ENCODE peak calls at places on chromosome 3, in seven cellular contexts. O is neural progenitor cell, I is HepG2, T is endothelial cell of umbilical vein, Z is astrocyte, B is HCT116, H is H1. V is an unnamed sample.

GRCh38 chr3:98073486-98073885 is 13.5 kb upstream of the OR5AC2 start:
- DNase-seq in B (no peak), T (no peak), Z (no peak), H (no peak), O (no peak), I (no peak), V (no peak)

GRCh38 chr3:78846688-78847087 is 921.1 kb downstream of the ROBO1 start:
- DNase-seq in H (no peak), T (peak; percentile 61), Z (peak; percentile 92), I (no peak), O (no peak), B (no peak), V (no peak)

GRCh38 chr3:90015688-90016356 is 908.4 kb downstream of the EPHA3 start:
- DNase-seq in T (no peak), Z (peak; percentile 49), O (peak; percentile 26), B (no peak), H (no peak), I (no peak), V (no peak)

GRCh38 chr3:22371036-22371435 is 620.0 kb upstream of the ZNF385D start:
- DNase-seq in O (no peak), B (no peak), I (no peak), H (no peak), Z (no peak), T (no peak), V (no peak)

GRCh38 chr3:34387831-34388564 is 589.6 kb downstream of the PDCD6IP start:
- DNase-seq in Z (no peak), B (no peak), H (no peak), I (no peak), T (no peak), O (no peak), V (no peak)

GRCh38 chr3:95438274-95438673 is 1375.4 kb downstream of the NSUN3 start:
- DNase-seq in B (no peak), O (peak; percentile 6), Z (no peak), I (no peak), H (no peak), T (no peak), V (no peak)

GRCh38 chr3:149269687-149270086 is 48.1 kb upstream of the CP start:
- DNase-seq in H (no peak), T (no peak), Z (no peak), O (no peak), B (no peak), I (no peak), V (no peak)

GRCh38 chr3:13282986-13283876 is 136.9 kb downstream of the NUP210 start:
- DNase-seq in H (peak; percentile 74), T (no peak), O (peak; percentile 70), I (no peak), B (peak; percentile 18), Z (no peak), V (peak; percentile 64)

GRCh38 chr3:10196389-10197052 is 31.8 kb downstream of the IRAK2 start:
- DNase-seq in O (no peak), I (no peak), T (no peak), B (no peak), Z (peak; percentile 82), H (no peak), V (peak; percentile 18)

GRCh38 chr3:127535106-127535785 is 55.3 kb downstream of the TPRA1 start:
- DNase-seq in I (no peak), B (no peak), H (no peak), O (peak; percentile 31), T (no peak), Z (no peak), V (no peak)

GRCh38 chr3:9916734-9917680 is at the start of gene IL17RC:
- DNase-seq in Z (peak; percentile 75), I (peak; percentile 83), B (peak; percentile 72), O (peak; percentile 74), T (peak; percentile 77), H (peak; percentile 81), V (peak; percentile 24)

GRCh38 chr3:15861163-15861562 is 63.4 kb upstream of the ANKRD28 start:
- DNase-seq in Z (no peak), I (no peak), T (no peak), B (no peak), H (no peak), O (no peak), V (no peak)

GRCh38 chr3:107643038-107643883 is 120.5 kb downstream of the BBX start:
- DNase-seq in B (no peak), I (no peak), H (peak; percentile 58), T (no peak), O (peak; percentile 58), Z (no peak), V (peak; percentile 46)

GRCh38 chr3:167783781-167784180 is 48.3 kb downstream of the SERPINI1 start:
- DNase-seq in I (no peak), H (no peak), B (no peak), Z (peak; percentile 2), O (no peak), T (no peak), V (no peak)

GRCh38 chr3:197495999-197496745 is 59.6 kb downstream of the BDH1 start:
- DNase-seq in I (no peak), O (no peak), T (no peak), B (no peak), Z (no peak), H (no peak), V (no peak)

GRCh38 chr3:157447026-157447694 is 10.5 kb downstream of the PTX3 start:
- DNase-seq in B (peak; percentile 4), I (no peak), T (peak; percentile 67), Z (peak; percentile 39), H (no peak), O (peak; percentile 17), V (peak; percentile 71)

GRCh38 chr3:180802837-180803236 is 109.6 kb upstream of the FXR1 start:
- DNase-seq in O (peak; percentile 34), B (peak; percentile 3), T (peak; percentile 25), Z (peak; percentile 4), I (peak; percentile 28), H (no peak), V (peak; percentile 71)

DNA sequence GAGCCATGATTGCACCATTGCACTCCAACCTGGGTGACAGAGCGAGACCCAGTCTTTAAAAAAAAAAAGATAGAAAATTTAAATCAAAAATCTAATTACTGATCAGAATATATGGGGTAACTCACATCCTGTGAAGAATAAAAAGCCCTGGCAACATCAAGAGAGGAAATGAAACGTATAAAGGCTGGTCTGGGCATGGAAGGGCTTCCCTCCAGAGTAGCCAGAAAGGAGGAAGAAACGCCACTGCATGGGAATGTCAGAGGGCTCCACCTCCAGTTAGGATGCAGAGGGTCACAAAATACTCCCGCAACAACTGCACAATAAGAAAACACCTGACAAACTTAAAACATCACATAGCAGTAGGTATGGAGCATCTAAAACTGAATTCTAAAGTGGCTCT is 4.9 kb upstream of the IQCF1 start:
- DNase-seq in B (no peak), H (no peak), I (no peak), O (no peak), T (no peak), Z (no peak), V (no peak)
- H3K9me3 ChIP-seq in B (peaks cover 8% of the 10 kb centered on the region), H (no peaks in the 10 kb centered on the region), I (peaks cover 5% of the 10 kb centered on the region), O (no peaks in the 10 kb centered on the region), T (no peaks in the 10 kb centered on the region), Z (no peaks in the 10 kb centered on the region), V (no peaks in the 10 kb centered on the region)

GRCh38 chr3:35640186-35640584 is 860 bp downstream of the ARPP21 start:
- DNase-seq in Z (no peak), B (no peak), H (no peak), T (no peak), I (no peak), O (no peak), V (no peak)
- TF ChIP-seq EZH2 in Z (no peak), B (no peak), H (no peak), T (no peak), I (no peak), O (peak; percentile 13), V (no peak)

GRCh38 chr3:14453841-14454630 is 51.6 kb downstream of the SLC6A6 start:
- DNase-seq in B (no peak), Z (no peak), H (no peak), T (no peak), O (no peak), I (no peak), V (no peak)

GRCh38 chr3:14451844-14452533 is 49.6 kb downstream of the SLC6A6 start:
- DNase-seq in Z (peak; percentile 84), T (peak; percentile 83), I (peak; percentile 76), H (no peak), O (no peak), B (no peak), V (no peak)

GRCh38 chr3:14452676-14453367 is 50.4 kb downstream of the SLC6A6 start:
- DNase-seq in I (no peak), T (peak; percentile 100), B (peak; percentile 73), Z (peak; percentile 98), H (no peak), O (no peak), V (no peak)

GRCh38 chr3:14454644-14455310 is 52.4 kb downstream of the SLC6A6 start:
- DNase-seq in T (no peak), B (no peak), O (no peak), Z (no peak), I (no peak), H (no peak), V (no peak)

DNA sequence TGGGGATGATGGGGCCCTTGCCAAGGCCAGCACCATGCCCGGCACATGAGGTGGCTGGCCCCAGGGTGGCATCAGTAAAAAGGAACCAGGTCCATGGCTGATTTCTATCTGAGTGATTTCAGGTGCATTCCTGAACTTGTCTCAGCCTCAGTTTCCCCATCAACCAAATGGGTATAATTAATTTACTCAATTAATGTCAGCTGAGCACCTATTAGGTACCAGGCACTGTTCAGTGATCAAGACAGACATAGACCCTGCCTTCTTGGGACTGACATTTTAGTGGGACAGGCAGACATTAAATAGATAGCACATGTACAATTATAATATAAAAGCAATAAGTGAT is 50.9 kb downstream of the SLC6A6 start:
- DNase-seq in B (no peak), T (no peak), O (no peak), Z (no peak), I (no peak), H (no peak), V (no peak)
- TF ChIP-seq CTCF in B (no peak), T (no peak), O (no peak), Z (no peak), I (no peak), H (no peak), V (no peak)

GRCh38 chr3:136280961-136281360 is 30.8 kb downstream of the PCCB start:
- DNase-seq in O (no peak), Z (no peak), T (no peak), B (no peak), I (no peak), H (no peak), V (no peak)
- H3K9me3 ChIP-seq in O (peaks cover 23% of the 10 kb centered on the region), Z (no peaks in the 10 kb centered on the region), T (no peaks in the 10 kb centered on the region), B (peaks cover 8% of the 10 kb centered on the region), I (no peaks in the 10 kb centered on the region), H (peaks cover 9% of the 10 kb centered on the region), V (no peaks in the 10 kb centered on the region)

V was measured in MM.1S.